ENCODE peak calls at places on chromosome 15, in four cellular contexts. Y is PC-9, U is MM.1S, Z is right atrium auricular region. F is an unnamed sample.

GRCh38 chr15:82709421-82710207 is at the start of gene AP3B2:
- DNase-seq in Z (peak), Y (peak), U (peak), F (peak)

GRCh38 chr15:37034835-37035234 is 65.5 kb downstream of the MEIS2 start:
- DNase-seq in Y (no peak), U (peak), Z (no peak), F (no peak)

GRCh38 chr15:55703873-55704285 is 39.1 kb downstream of the PRTG start:
- DNase-seq in U (no peak), Z (no peak), Y (no peak), F (no peak)

GRCh38 chr15:72047020-72047419 is 70.9 kb downstream of the MYO9A start:
- DNase-seq in Z (no peak), Y (no peak), U (no peak), F (no peak)

GRCh38 chr15:81608309-81608829 is 234.4 kb upstream of the TMC3 start:
- DNase-seq in Z (no peak), Y (no peak), U (no peak), F (no peak)

GRCh38 chr15:36571301-36571700 is 8.1 kb upstream of the CDIN1 start:
- DNase-seq in U (no peak), Z (no peak), Y (no peak), F (no peak)

GRCh38 chr15:69810441-69811071 is 287.2 kb downstream of the TLE3 start:
- DNase-seq in Z (no peak), Y (no peak), U (no peak), F (no peak)

GRCh38 chr15:72389231-72389630 is 8.9 kb upstream of the TMEM202 start:
- DNase-seq in U (no peak), Z (no peak), Y (no peak), F (no peak)

GRCh38 chr15:67067161-67067853 is 1.9 kb downstream of the SMAD3 start:
- DNase-seq in Y (no peak), Z (no peak), U (no peak), F (no peak)

GRCh38 chr15:29103825-29104565 is 165.6 kb downstream of the NSMCE3 start:
- DNase-seq in Y (peak), Z (peak), U (no peak), F (peak)

GRCh38 chr15:71781179-71781964 is 29.0 kb upstream of the NR2E3 start:
- DNase-seq in Z (no peak), U (no peak), Y (no peak), F (peak)

GRCh38 chr15:80958818-80959495 is 30.7 kb downstream of the MESD start:
- DNase-seq in Z (peak), U (no peak), Y (no peak), F (no peak)

GRCh38 chr15:61731081-61731480 is 329.2 kb downstream of the VPS13C start:
- DNase-seq in U (no peak), Z (no peak), Y (no peak), F (no peak)

GRCh38 chr15:33026614-33027013 is 167.9 kb downstream of the FMN1 start:
- DNase-seq in Z (no peak), Y (no peak), U (no peak), F (no peak)

GRCh38 chr15:37111427-37111717 is 11.0 kb upstream of the MEIS2 start:
- DNase-seq in U (no peak), Y (no peak), Z (no peak), F (no peak)

GRCh38 chr15:83943849-83944404 is 290.0 kb downstream of the ADAMTSL3 start:
- DNase-seq in U (no peak), Z (no peak), Y (no peak), F (no peak)

GRCh38 chr15:70495988-70496387 is 267.4 kb downstream of the UACA start:
- DNase-seq in Z (no peak), Y (no peak), U (no peak), F (no peak)

GRCh38 chr15:70246623-70247200 is 149.0 kb upstream of the TLE3 start:
- DNase-seq in Z (no peak), Y (no peak), U (no peak), F (no peak)

GRCh38 chr15:83657549-83657948 is 3.6 kb downstream of the ADAMTSL3 start:
- DNase-seq in Y (no peak), U (no peak), Z (no peak), F (no peak)

GRCh38 chr15:44427756-44428724 is 611 bp downstream of the CTDSPL2 start:
- DNase-seq in U (peak), Y (no peak), Z (no peak), F (no peak)

GRCh38 chr15:84911879-84912660 is 27.6 kb downstream of the SLC28A1 start:
- DNase-seq in Z (peak), Y (peak), U (peak), F (no peak)

GRCh38 chr15:58463815-58464697 is 32.3 kb downstream of the LIPC start:
- DNase-seq in Y (no peak), Z (no peak), U (peak), F (no peak)

GRCh38 chr15:83276661-83277060 is 7.8 kb downstream of the BNC1 start:
- DNase-seq in Z (no peak), Y (no peak), U (no peak), F (no peak)

GRCh38 chr15:99452728-99453643 is 112.8 kb upstream of the MEF2A start:
- DNase-seq in U (peak), Y (peak), Z (peak), F (peak)

GRCh38 chr15:64246364-64247189 is 83.8 kb upstream of the PPIB start:
- DNase-seq in U (peak), Z (no peak), Y (peak), F (peak)

GRCh38 chr15:74725241-74725774 is at the start of gene CYP1A1:
- DNase-seq in Z (no peak), Y (peak), U (no peak), F (no peak)

GRCh38 chr15:66843581-66843980 is 141.5 kb downstream of the SMAD6 start:
- DNase-seq in U (no peak), Z (no peak), Y (no peak), F (no peak)

GRCh38 chr15:70614221-70614620 is 149.1 kb downstream of the UACA start:
- DNase-seq in Y (no peak), U (no peak), Z (no peak), F (no peak)

GRCh38 chr15:57445872-57446271 is 69.6 kb downstream of the CGNL1 start:
- DNase-seq in Z (no peak), Y (no peak), U (no peak), F (no peak)

DNA sequence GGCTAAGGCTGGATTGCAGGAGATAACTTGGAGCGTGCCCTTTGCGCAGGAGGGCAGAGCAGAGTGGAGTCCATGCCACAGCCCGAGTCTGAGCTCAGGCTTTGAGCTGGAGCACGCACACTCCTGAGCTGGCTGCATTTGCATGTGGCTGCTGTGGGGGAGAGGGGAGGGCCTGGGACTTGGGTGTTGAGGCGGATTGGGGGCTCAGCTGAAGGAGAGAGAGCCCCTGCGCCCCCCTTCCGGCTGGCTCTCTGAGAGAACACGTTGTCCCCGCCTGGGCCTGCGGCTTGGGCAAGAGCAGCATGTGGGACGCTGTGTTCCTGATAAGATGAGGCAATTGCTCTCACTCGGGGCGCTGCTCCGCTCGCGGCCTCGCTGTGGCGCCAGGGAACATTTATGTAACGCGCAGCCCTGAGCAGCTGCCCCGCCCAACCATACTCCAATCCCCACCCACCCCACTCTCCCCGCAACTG is 39.1 kb downstream of the KLF13 start:
- DNase-seq in U (no peak), Y (no peak), Z (peak), F (peak)
- TF ChIP-seq CTCF in U (no peak), Y (no peak), Z (peak), F (peak)

DNA sequence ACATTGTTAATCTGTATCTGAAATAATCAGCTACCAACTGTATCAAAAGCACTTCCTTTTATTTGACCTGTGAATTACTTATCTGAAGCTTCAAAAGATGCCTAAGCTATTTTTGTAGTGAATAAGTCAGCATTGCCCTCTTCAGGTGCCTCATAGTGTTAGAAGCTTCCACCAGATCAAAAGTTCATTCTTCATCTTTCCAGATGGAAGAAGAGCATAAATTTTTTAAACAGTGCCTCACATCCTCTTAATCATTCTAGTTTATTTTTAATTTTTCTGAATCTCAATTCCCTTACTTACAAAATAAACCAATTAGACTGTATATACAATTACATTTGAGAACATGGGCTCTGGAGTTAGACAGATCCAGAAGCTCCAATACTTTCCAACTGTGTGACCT is 65.0 kb downstream of the MYO5A start:
- DNase-seq in U (peak), Y (no peak), Z (no peak), F (peak)
- TF ChIP-seq CTCF in U (peak), Y (no peak), Z (no peak), F (no peak)

DNA sequence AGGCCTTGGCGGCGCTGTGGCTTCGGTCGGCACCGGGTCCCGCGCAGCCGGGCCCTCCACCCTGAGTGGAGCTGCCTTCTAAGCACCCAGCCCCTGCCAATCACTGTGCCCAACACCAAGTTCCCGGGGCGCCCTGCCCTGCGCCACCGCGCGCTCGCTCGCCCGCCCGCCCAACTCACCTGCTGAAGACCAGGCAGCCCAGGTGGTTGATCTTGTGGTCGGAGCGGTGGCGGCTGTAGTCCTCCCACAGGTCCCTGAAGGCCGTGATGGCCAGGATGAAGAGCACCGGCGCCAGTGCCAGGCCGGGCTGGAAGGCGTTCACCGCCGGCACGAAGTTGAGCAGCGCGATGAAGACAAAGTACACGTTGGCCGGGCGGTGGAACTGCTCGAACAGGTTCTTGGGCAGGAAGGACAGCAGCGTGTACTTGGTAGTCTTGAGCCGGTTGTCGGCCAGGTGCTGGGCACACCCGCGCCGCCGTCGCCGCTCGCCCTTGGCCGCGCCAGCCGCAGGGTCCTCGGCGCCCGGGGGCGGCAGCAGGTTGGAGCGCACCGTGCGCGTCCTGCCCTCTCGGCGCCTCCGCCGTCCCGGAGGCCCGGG is 559 bp downstream of the ATP10A start:
- DNase-seq in Y (no peak), Z (no peak), U (no peak), F (peak)
- TF ChIP-seq CTCF in Y (no peak), Z (no peak), U (no peak), F (no peak)

DNA sequence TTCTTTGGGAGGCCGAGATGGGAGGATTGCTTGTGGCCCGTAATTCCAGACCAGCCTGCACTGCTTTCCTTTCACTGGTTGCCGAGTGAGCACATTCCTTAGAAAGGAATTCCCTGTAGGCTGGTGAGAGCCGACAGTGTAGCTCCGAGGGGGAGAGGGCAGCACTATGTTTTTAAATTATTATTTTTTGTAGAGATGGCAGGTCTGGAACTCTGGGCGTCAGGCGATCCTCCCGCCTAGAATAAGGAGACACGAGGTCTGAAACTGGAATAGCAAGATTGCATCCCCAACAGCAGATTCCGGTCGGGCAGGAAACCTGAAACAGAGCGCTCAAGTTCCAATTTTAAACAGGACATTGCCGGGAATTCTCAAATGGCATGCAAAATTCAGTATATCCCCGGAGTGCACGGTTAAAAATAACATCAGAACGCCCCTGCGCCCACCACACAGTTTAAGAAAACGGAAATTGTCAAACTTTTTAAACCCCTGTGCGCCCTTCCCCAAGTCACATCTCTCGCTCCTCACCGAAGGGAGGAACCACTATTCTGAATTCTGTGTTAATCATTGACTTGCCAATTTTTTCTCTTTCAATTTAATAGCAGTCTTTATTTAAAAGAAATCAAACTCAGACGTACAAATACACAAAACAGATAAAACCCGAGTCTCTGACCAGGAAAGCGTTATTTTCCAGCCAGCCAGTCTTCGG is 637 bp upstream of the RNU5B-1 start:
- DNase-seq in Z (peak), U (no peak), Y (peak), F (no peak)
- TF ChIP-seq CTCF in Z (no peak), U (no peak), Y (peak), F (no peak)

GRCh38 chr15:49439678-49440375 is 16.8 kb downstream of the FGF7 start:
- DNase-seq in U (no peak), Y (no peak), Z (no peak), F (no peak)
- TF ChIP-seq CTCF in U (no peak), Y (no peak), Z (no peak), F (no peak)

GRCh38 chr15:23578521-23579150 is 13.2 kb downstream of the MKRN3 start:
- DNase-seq in U (no peak), Y (no peak), Z (no peak), F (no peak)

GRCh38 chr15:23570466-23570865 is 5.0 kb downstream of the MKRN3 start:
- DNase-seq in Y (peak), Z (no peak), U (no peak), F (no peak)

GRCh38 chr15:23576034-23576433 is 10.6 kb downstream of the MKRN3 start:
- DNase-seq in Y (no peak), Z (no peak), U (no peak), F (no peak)

GRCh38 chr15:23572844-23573243 is 7.4 kb downstream of the MKRN3 start:
- DNase-seq in U (no peak), Z (no peak), Y (no peak), F (no peak)

DNA sequence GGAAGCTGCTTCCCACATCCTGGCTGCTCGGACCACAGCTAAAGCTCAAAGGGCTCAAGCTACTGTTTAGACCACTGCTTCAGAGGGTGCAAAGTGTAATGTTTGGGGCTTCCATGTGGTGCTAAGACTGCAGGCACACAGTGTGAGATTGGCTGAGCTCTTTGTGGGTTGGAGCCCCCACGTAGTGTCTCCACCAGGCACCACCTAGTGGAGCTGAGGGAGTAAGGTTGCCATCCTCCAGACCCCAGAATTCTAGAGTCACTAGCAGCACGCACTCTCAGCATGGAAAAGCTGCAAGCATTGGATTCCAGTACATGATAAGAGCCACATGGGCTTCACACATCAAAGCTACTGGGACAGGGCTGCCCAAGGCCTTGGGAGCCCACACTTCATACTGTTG is 9.3 kb downstream of the MKRN3 start:
- DNase-seq in U (no peak), Z (no peak), Y (no peak), F (no peak)
- TF ChIP-seq CTCF in U (no peak), Z (no peak), Y (no peak), F (no peak)

GRCh38 chr15:78322724-78323395 is 17.3 kb upstream of the CRABP1 start:
- DNase-seq in U (no peak), Y (no peak), Z (no peak), F (no peak)

GRCh38 chr15:78323693-78324092 is 16.5 kb upstream of the CRABP1 start:
- DNase-seq in Z (no peak), Y (no peak), U (no peak), F (no peak)

GRCh38 chr15:78322243-78322642 is 17.9 kb upstream of the CRABP1 start:
- DNase-seq in Z (no peak), Y (peak), U (no peak), F (no peak)

GRCh38 chr15:78327442-78327841 is 12.7 kb upstream of the CRABP1 start:
- DNase-seq in Z (no peak), U (no peak), Y (no peak), F (no peak)

GRCh38 chr15:78325092-78325843 is 14.9 kb upstream of the CRABP1 start:
- DNase-seq in U (no peak), Y (no peak), Z (no peak), F (no peak)
- TF ChIP-seq CTCF in U (no peak), Y (no peak), Z (no peak), F (no peak)

DNA sequence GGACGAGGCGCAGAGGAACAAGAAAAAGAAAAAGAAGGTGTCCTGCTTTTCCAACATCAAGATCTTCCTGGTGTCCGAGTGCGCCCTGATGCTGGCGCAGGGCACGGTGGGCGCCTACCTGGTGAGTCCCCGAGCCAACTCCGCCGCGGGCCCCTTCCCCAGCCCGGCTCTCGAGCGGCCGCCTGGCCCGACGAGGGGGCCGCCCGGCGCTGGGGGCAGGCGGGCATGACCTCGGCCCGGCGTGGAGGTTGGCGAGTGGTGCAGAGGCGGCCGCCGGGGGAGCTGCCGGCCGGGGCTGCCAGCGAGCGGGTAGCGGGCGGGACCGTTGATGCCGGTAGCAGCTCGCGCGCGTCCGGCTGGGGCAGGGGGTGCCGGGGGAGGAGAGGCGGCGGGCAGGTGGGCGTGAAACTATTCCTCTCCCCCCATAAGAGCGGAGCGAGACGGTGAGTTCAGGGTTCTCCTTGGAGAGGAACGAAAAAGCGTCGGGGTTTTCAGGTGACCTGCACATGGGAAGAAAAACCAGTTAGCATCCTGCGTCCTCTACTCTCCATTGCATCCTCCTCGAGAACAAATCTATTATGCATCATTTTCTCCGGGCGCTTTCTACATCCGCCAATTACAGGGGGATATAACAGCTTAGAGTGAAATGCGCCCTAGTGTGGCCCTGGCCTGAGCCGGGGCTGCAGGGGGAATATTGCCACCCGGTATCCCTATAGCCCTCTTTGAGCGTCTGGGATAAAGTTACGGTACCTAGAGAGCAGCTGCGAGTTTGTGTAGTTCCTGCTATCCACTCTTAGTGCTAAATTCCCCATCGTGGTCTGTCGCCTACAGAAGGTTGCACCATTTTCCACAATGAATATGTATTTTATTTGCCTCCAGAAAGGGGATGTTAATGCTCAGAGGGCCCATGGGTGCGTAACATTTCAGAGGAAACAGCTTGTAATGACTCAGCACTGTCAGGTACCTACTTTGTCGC is 748 bp downstream of the SLCO3A1 start:
- DNase-seq in Z (no peak), U (peak), Y (peak), F (peak)
- TF ChIP-seq CTCF in Z (no peak), U (no peak), Y (no peak), F (no peak)

GRCh38 chr15:76714950-76715349 is 190.2 kb downstream of the SCAPER start:
- DNase-seq in Z (no peak), U (no peak), Y (no peak), F (no peak)

DNA sequence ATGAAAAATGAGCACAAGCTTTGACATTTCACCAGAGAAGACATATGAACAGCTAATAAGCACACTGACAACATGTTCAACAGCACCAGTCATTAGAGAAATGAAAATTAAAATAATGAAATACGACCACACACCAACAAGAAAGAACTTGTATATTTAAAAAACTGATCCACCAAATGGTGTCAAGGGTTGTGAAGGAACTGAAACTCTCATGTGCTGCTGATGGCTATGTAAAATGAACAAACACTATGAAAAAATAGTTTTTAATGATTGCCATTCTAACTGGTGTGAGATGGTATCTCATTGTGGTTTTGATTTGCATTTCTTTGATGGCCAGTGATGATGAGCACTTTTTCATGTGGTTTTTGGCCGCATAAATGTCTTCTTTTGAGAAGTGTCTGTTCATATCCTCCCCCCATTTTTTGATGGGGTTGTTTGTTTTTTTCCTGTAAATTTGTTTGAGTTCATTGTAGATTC is 193.8 kb downstream of the SCAPER start:
- DNase-seq in U (peak), Y (no peak), Z (no peak), F (peak)
- TF ChIP-seq CTCF in U (no peak), Y (no peak), Z (no peak), F (no peak)